ENCODE peak calls at places on chromosome 12, in eight cellular contexts. X, B, H, V, N, K, I and F are unnamed samples.

GRCh38 chr12:25829192-25829591 is 129.3 kb upstream of the RASSF8 start:
- DNase-seq in I (no peak), X (peak; percentile 77), H (no peak), N (peak; percentile 97), K (no peak), B (peak; percentile 40), V (peak; percentile 98), F (peak; percentile 96)

GRCh38 chr12:26422839-26423398 is 227.5 kb downstream of the SSPN start:
- DNase-seq in I (no peak), B (no peak), X (no peak), V (no peak), H (no peak), K (no peak), N (no peak), F (no peak)

GRCh38 chr12:88520436-88520820 is 59.8 kb downstream of the KITLG start:
- DNase-seq in I (no peak), X (no peak), N (no peak), H (no peak), V (no peak), K (no peak), B (no peak), F (no peak)

GRCh38 chr12:116123511-116124258 is 153.8 kb downstream of the MED13L start:
- DNase-seq in H (peak; percentile 86), V (peak; percentile 66), B (peak; percentile 28), N (peak; percentile 84), K (no peak), I (peak; percentile 45), X (peak; percentile 35), F (peak; percentile 75)

GRCh38 chr12:58557156-58557555 is 363.1 kb downstream of the LRIG3 start:
- DNase-seq in I (no peak), K (no peak), H (no peak), V (peak; percentile 83), N (peak; percentile 95), B (peak; percentile 13), X (no peak), F (peak; percentile 70)

GRCh38 chr12:76641073-76641472 is 81.5 kb upstream of the OSBPL8 start:
- DNase-seq in H (no peak), N (no peak), B (no peak), K (no peak), X (no peak), V (no peak), I (no peak), F (no peak)

GRCh38 chr12:76790564-76791552 is 26.9 kb downstream of the ZDHHC17 start:
- DNase-seq in N (peak; percentile 46), I (no peak), H (peak; percentile 46), K (peak; percentile 6), V (peak; percentile 37), X (peak; percentile 40), B (peak; percentile 41), F (no peak)

GRCh38 chr12:112852127-112852526 is 54.6 kb upstream of the OAS1 start:
- DNase-seq in H (no peak), X (no peak), N (no peak), V (no peak), I (no peak), K (no peak), B (no peak), F (no peak)

GRCh38 chr12:131980263-131980662 is 30.5 kb downstream of the EP400 start:
- DNase-seq in H (no peak), B (no peak), X (peak; percentile 54), N (no peak), V (peak; percentile 28), I (no peak), K (no peak), F (no peak)

GRCh38 chr12:98894412-98895085 is 249.5 kb downstream of the APAF1 start:
- DNase-seq in H (peak; percentile 70), I (no peak), V (no peak), N (no peak), K (no peak), X (no peak), B (no peak), F (no peak)

GRCh38 chr12:65123435-65124063 is 2.4 kb upstream of the WIF1 start:
- DNase-seq in X (peak; percentile 51), K (no peak), N (peak; percentile 40), B (peak; percentile 80), V (peak; percentile 37), I (peak; percentile 9), H (peak; percentile 69), F (peak; percentile 55)

GRCh38 chr12:69738351-69739286 is at the start of gene RAB3IP:
- DNase-seq in H (peak; percentile 95), N (peak; percentile 76), K (peak; percentile 73), B (peak; percentile 96), X (peak; percentile 87), V (peak; percentile 61), I (peak; percentile 92), F (peak; percentile 69)

GRCh38 chr12:94150483-94151225 is 2.3 kb downstream of the PLXNC1 start:
- DNase-seq in H (peak; percentile 60), B (peak; percentile 57), X (no peak), K (no peak), V (no peak), N (no peak), I (peak; percentile 75), F (no peak)

GRCh38 chr12:54333420-54334034 is 8.6 kb downstream of the COPZ1 start:
- DNase-seq in B (no peak), N (no peak), H (no peak), I (no peak), V (no peak), X (no peak), K (no peak), F (no peak)

GRCh38 chr12:132559652-132560420 is 50.5 kb downstream of the LRCOL1 start:
- DNase-seq in B (peak; percentile 83), X (peak; percentile 53), K (peak; percentile 18), I (peak; percentile 73), V (peak; percentile 36), H (peak; percentile 88), N (peak; percentile 39), F (peak; percentile 41)

GRCh38 chr12:113231275-113232231 is 10.3 kb downstream of the TPCN1 start:
- DNase-seq in V (peak; percentile 46), X (peak; percentile 36), B (peak; percentile 76), N (peak; percentile 72), H (no peak), I (no peak), K (peak; percentile 54), F (peak; percentile 49)

GRCh38 chr12:52121848-52122838 is 42.6 kb downstream of the SMIM41 start:
- DNase-seq in H (peak; percentile 85), B (peak; percentile 85), V (peak; percentile 58), X (peak; percentile 67), N (peak; percentile 33), I (peak; percentile 72), K (no peak), F (peak; percentile 26)

GRCh38 chr12:92528097-92528496 is 174.7 kb upstream of the PLEKHG7 start:
- DNase-seq in H (no peak), I (no peak), X (no peak), N (no peak), K (no peak), B (no peak), V (no peak), F (no peak)

GRCh38 chr12:83821967-83822366 is 1090.6 kb downstream of the SLC6A15 start:
- DNase-seq in X (no peak), B (no peak), K (no peak), H (no peak), I (no peak), N (no peak), V (no peak), F (no peak)

GRCh38 chr12:83817730-83818129 is 1094.9 kb downstream of the SLC6A15 start:
- DNase-seq in I (no peak), X (peak; percentile 11), B (no peak), K (no peak), H (no peak), N (no peak), V (no peak), F (no peak)

GRCh38 chr12:83823386-83824045 is 1089.1 kb downstream of the SLC6A15 start:
- DNase-seq in N (peak; percentile 1), I (no peak), V (no peak), K (peak; percentile 44), H (peak; percentile 90), B (peak; percentile 78), X (peak; percentile 61), F (no peak)

DNA sequence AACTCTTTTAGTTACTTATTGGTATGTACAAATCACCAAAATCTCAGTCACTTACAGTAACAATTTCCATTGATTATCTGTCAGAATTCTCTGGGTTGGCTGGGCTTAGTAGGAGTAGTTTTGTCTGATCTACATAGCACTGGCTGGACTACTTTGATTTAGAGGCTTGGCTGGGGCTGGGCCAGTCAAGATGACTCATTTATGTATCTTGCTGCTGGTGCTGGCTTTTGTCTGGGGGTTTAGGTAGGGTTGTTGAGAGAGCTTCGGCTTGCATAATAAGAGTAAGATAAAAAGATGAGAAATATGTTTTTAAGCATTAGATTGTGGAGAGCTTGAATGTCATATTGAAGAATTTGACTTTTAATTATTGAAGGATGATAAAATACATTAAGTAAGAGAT is 1093.7 kb downstream of the SLC6A15 start:
- DNase-seq in V (peak; percentile 31), I (no peak), K (no peak), N (no peak), H (no peak), X (peak; percentile 68), B (peak; percentile 69), F (peak; percentile 54)
- H3K4me2 ChIP-seq in V (no peak overlapping the region), I (no peak overlapping the region), K (no peak overlapping the region), N (no peak overlapping the region), H (no peak overlapping the region), X (peak overlapping the region; percentile 45), B (no peak overlapping the region), F (no peak overlapping the region)

DNA sequence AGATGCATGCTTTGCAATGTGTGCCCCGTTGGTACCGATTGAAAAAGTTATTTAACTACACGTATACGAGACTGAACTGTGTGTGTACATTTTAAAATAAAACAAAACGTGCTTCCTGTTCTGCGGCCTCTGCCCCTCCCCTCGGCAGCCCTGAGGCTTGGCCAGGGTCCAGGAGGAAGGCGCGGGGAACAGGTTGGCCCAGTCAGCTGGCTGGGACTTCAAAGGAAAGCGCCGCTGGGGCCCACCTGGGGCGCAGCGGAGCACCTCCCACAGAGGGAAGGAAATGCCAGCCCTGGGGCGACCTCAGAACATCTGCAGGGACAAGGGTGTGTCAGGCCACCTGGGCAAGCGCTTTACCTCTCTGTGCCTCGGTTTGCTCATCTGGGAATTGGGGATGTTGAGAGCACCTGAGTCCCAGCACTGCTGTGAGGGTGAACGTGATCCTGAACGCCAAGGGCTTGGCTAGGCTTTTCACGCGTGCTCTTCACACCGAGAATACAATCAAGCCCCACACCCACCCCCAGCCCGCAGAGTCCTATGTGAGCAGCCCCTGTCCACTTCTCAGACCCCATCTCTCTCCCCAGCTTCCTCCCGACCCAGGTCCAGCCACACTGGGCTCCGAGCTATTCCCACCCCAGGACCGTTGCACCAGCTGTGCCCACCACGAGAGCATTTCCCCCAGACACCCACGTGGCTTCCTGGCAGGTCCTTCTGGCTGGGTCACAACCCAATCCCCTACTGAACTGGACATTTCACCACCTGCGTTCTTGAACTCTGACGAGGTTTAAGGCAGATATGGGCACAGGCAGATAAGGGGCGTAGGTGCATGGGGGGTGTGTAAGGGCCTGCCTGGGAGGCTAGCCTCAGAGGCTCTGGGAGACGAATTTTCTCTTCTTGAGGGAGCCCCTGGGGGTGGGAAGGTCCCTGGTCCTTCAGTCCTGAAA is 41.9 kb upstream of the NCOR2 start:
- DNase-seq in V (peak; percentile 34), N (peak; percentile 76), I (peak; percentile 97), X (peak; percentile 71), H (no peak), B (peak; percentile 94), K (peak; percentile 64), F (peak; percentile 57)
- TF ChIP-seq CTCF in V (no peak), N (no peak), I (peak; percentile 19), X (no peak), H (no peak), B (no peak), K (no peak), F (no peak)

GRCh38 chr12:6613015-6613775 is 6.0 kb upstream of the CHD4 start:
- DNase-seq in H (peak; percentile 77), K (peak; percentile 45), X (no peak), N (peak; percentile 28), B (peak; percentile 83), V (peak; percentile 72), I (peak; percentile 96), F (peak; percentile 88)
- H3K4me3 ChIP-seq in H (peak overlapping the region; percentile 28), K (peak overlapping the region; percentile 52), X (no peak overlapping the region), N (no peak overlapping the region), B (no peak overlapping the region), V (no peak overlapping the region), I (no peak overlapping the region), F (peak overlapping the region; percentile 32)

GRCh38 chr12:124374567-124374966 is 79.7 kb downstream of the RFLNA start:
- DNase-seq in I (no peak), H (no peak), V (no peak), X (no peak), B (no peak), K (no peak), N (no peak), F (no peak)
- H3K4me2 ChIP-seq in I (no peak overlapping the region), H (no peak overlapping the region), V (no peak overlapping the region), X (no peak overlapping the region), B (no peak overlapping the region), K (no peak overlapping the region), N (no peak overlapping the region), F (no peak overlapping the region)